ENCODE peak calls at places on chromosomes 6 and 20, in six cellular contexts. Z is H9; H is IMR-90; E is tibial nerve; G is CD4-positive, alpha-beta memory T cell; X is naive thymus-derived CD4-positive, alpha-beta T cell. C is an unnamed sample.

GRCh38 chr6:46932526-46932925 is 10.8 kb upstream of the ADGRF5 start:
- DNase-seq in Z (no peak), H (no peak), E (no peak), G (no peak), X (no peak), C (no peak)

GRCh38 chr6:72425003-72425681 is 196.7 kb upstream of the KCNQ5 start:
- DNase-seq in Z (no peak), H (peak; percentile 93), E (no peak), G (no peak), X (no peak), C (no peak)

GRCh38 chr6:41072836-41073202 is at the start of gene NFYA:
- DNase-seq in Z (peak; percentile 99), H (peak; percentile 99), E (peak; percentile 99), G (no peak), X (no peak), C (no peak)

GRCh38 chr6:31272856-31273626 is 1.1 kb upstream of the HLA-C start:
- DNase-seq in Z (no peak), H (no peak), E (no peak), G (peak; percentile 22), X (no peak), C (no peak)

GRCh38 chr6:129894904-129895303 is 33.8 kb upstream of the TMEM244 start:
- DNase-seq in Z (no peak), H (no peak), E (no peak), G (no peak), X (no peak), C (no peak)

GRCh38 chr6:169920359-169921020 is 169.1 kb downstream of the ERMARD start:
- DNase-seq in Z (no peak), H (no peak), E (no peak), G (no peak), X (no peak), C (no peak)

GRCh38 chr6:69735029-69735428 is 61.8 kb downstream of the LMBRD1 start:
- DNase-seq in Z (no peak), H (no peak), E (no peak), G (no peak), X (no peak), C (no peak)

GRCh38 chr6:8803181-8803760 is 367.9 kb upstream of the SLC35B3 start:
- DNase-seq in Z (no peak), H (no peak), E (no peak), G (no peak), X (no peak), C (no peak)

GRCh38 chr20:4713401-4713800 is 8.3 kb upstream of the PRND start:
- DNase-seq in Z (no peak), H (no peak), E (no peak), G (no peak), X (no peak), C (no peak)

DNA sequence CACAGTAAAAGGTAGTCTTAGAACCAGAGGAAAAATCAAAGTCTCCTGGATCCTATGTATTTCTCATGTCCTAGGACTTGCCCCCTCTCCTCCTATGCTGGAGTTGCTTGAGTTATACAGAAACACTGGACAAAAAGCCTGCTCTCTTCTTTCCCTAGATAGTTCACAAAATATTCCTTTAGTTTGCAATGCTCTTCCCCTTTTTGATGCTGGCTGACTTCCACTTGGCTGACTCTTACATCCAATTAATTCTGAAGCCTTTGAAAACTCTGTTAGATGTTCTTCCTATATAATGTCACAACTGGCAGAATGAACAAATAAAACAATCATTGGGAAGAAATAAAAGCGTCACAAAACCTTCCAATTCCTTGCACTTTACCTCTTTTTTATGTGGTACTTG is 253.8 kb upstream of the CITED2 start:
- DNase-seq in Z (no peak), H (no peak), E (no peak), G (no peak), X (no peak), C (no peak)
- H3K4me1 ChIP-seq in Z (peaks cover 2% of the 10 kb centered on the region), H (no peaks in the 10 kb centered on the region), E (no peaks in the 10 kb centered on the region), G (peaks cover 10% of the 10 kb centered on the region), X (no peaks in the 10 kb centered on the region), C (no peaks in the 10 kb centered on the region)

GRCh38 chr20:60803335-60804070 is 448.6 kb upstream of the CDH4 start:
- DNase-seq in Z (no peak), H (no peak), E (no peak), G (no peak), X (no peak), C (no peak)
- H3K27ac ChIP-seq in Z (no peak overlapping the region), H (no peak overlapping the region), E (no peak overlapping the region), G (no peak overlapping the region), X (no peak overlapping the region), C (no peak overlapping the region)

GRCh38 chr6:79394690-79395089 is 142.5 kb downstream of the LCA5 start:
- DNase-seq in Z (no peak), H (no peak), E (no peak), G (no peak), X (no peak), C (no peak)

GRCh38 chr6:79396625-79397024 is 140.6 kb downstream of the LCA5 start:
- DNase-seq in Z (no peak), H (no peak), E (no peak), G (no peak), X (no peak), C (no peak)

GRCh38 chr6:79385893-79386292 is 151.3 kb downstream of the LCA5 start:
- DNase-seq in Z (no peak), H (no peak), E (no peak), G (no peak), X (no peak), C (no peak)

GRCh38 chr6:79391511-79391910 is 145.7 kb downstream of the LCA5 start:
- DNase-seq in Z (no peak), H (no peak), E (no peak), G (no peak), X (no peak), C (peak; percentile 67)
- H3K4me1 ChIP-seq in Z (no peaks in the 10 kb centered on the region), H (no peaks in the 10 kb centered on the region), E (no peaks in the 10 kb centered on the region), G (no peaks in the 10 kb centered on the region), X (no peaks in the 10 kb centered on the region), C (peaks cover 9% of the 10 kb centered on the region)

DNA sequence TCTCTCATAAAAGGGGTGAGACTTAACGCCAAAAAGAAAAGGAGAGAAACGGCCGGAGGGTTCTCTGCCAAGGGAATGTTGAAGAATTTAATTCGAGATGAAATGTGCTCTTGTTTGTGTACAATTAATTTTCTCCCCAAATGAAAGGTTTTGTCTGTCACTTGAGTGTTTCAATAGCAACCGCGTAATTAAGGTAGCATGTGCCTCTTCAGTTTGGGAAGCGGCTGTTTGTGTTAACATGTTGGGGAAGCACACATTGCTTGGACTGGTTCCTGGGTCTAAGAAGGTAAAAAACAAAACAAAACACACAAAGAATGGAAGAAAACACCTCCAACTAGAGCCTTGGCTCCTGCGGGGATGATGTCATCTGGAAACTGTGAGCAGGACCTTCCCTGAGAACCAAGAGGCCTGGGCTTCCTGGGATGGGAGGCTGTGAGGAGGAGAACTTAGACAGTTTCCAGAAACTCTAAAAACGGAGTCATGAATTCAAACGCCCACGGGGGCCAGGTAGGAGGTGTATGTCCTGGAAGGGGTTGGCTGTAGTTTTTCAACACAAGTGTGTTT is 72.8 kb upstream of the SULF2 start:
- DNase-seq in Z (no peak), H (no peak), E (peak; percentile 16), G (no peak), X (no peak), C (peak; percentile 65)
- H3K27ac ChIP-seq in Z (no peak overlapping the region), H (no peak overlapping the region), E (no peak overlapping the region), G (no peak overlapping the region), X (no peak overlapping the region), C (peak overlapping the region; percentile 11)

GRCh38 chr6:37546141-37546871 is 46.6 kb upstream of the CCDC167 start:
- DNase-seq in Z (peak; percentile 39), H (no peak), E (no peak), G (no peak), X (no peak), C (no peak)
- H3K4me1 ChIP-seq in Z (no peaks in the 10 kb centered on the region), H (peaks cover 5% of the 10 kb centered on the region), E (no peaks in the 10 kb centered on the region), G (peaks cover 28% of the 10 kb centered on the region), X (peaks cover 16% of the 10 kb centered on the region), C (peaks cover 5% of the 10 kb centered on the region)

GRCh38 chr20:25212242-25212641 is 16.7 kb downstream of the ENTPD6 start:
- DNase-seq in Z (no peak), H (no peak), E (no peak), G (no peak), X (no peak), C (no peak)

GRCh38 chr20:25215521-25215920 is 20.0 kb downstream of the ENTPD6 start:
- DNase-seq in Z (no peak), H (no peak), E (no peak), G (no peak), X (no peak), C (no peak)

GRCh38 chr20:25214824-25215223 is 19.3 kb downstream of the ENTPD6 start:
- DNase-seq in Z (no peak), H (no peak), E (no peak), G (no peak), X (no peak), C (no peak)

GRCh38 chr20:25214416-25214770 is 18.9 kb downstream of the ENTPD6 start:
- DNase-seq in Z (no peak), H (no peak), E (no peak), G (no peak), X (no peak), C (no peak)

GRCh38 chr20:25213566-25214415 is 18.3 kb downstream of the ENTPD6 start:
- DNase-seq in Z (no peak), H (no peak), E (no peak), G (no peak), X (no peak), C (no peak)
- H3K27ac ChIP-seq in Z (no peak overlapping the region), H (no peak overlapping the region), E (no peak overlapping the region), G (no peak overlapping the region), X (no peak overlapping the region), C (no peak overlapping the region)

C was measured in SJCRH30.